ENCODE peak calls at places on chromosomes 6 and 20, in four cellular contexts. J is mucosa of descending colon, C is kidney, U is ovary. G is an unnamed sample.
A peak's percentile ranks its signal among the peaks of the same experiment; 100 is the strongest.

GRCh38 chr6:125700591-125701353 is 48.7 kb upstream of the HEY2 start:
- DNase-seq in U (no peak), J (no peak), C (no peak), G (no peak)

GRCh38 chr6:105892577-105893262 is 193.4 kb upstream of the PRDM1 start:
- DNase-seq in J (no peak), C (no peak), U (no peak), G (no peak)

GRCh38 chr6:35048631-35049083 is 92.5 kb downstream of the TCP11 start:
- DNase-seq in C (no peak), U (no peak), J (peak; percentile 54), G (peak; percentile 40)

GRCh38 chr20:20492521-20493334 is 124.8 kb downstream of the INSM1 start:
- DNase-seq in U (no peak), J (no peak), C (no peak), G (no peak)

GRCh38 chr6:147506704-147507114 is 1.8 kb upstream of the SAMD5 start:
- DNase-seq in C (peak; percentile 82), J (peak; percentile 88), U (peak; percentile 57), G (no peak)

GRCh38 chr20:21048841-21049273 is 57.3 kb downstream of the LINC00237 start:
- DNase-seq in J (peak; percentile 56), U (no peak), C (no peak), G (no peak)

GRCh38 chr6:117165921-117166499 is 99.3 kb upstream of the VGLL2 start:
- DNase-seq in J (no peak), C (no peak), U (no peak), G (no peak)

GRCh38 chr20:7596541-7596940 is 343.7 kb downstream of the HAO1 start:
- DNase-seq in C (no peak), U (no peak), J (no peak), G (no peak)

GRCh38 chr6:108945686-108946158 is 97.5 kb downstream of the ARMC2 start:
- DNase-seq in J (peak; percentile 57), U (peak; percentile 85), C (peak; percentile 89), G (no peak)

GRCh38 chr20:2402271-2402980 is 21.7 kb downstream of the TGM6 start:
- DNase-seq in J (no peak), U (no peak), C (no peak), G (peak; percentile 34)

GRCh38 chr20:61830241-61830930 is 235.3 kb downstream of the TAF4 start:
- DNase-seq in U (no peak), C (peak; percentile 63), J (no peak), G (no peak)

GRCh38 chr20:57652865-57653545 is 32.8 kb upstream of the ZBP1 start:
- DNase-seq in J (no peak), C (peak; percentile 73), U (no peak), G (no peak)

GRCh38 chr6:14192186-14192788 is 74.7 kb downstream of the CD83 start:
- DNase-seq in U (no peak), J (no peak), C (no peak), G (no peak)

GRCh38 chr20:2246081-2246491 is 49.7 kb upstream of the TGM3 start:
- DNase-seq in J (no peak), U (no peak), C (no peak), G (no peak)

DNA sequence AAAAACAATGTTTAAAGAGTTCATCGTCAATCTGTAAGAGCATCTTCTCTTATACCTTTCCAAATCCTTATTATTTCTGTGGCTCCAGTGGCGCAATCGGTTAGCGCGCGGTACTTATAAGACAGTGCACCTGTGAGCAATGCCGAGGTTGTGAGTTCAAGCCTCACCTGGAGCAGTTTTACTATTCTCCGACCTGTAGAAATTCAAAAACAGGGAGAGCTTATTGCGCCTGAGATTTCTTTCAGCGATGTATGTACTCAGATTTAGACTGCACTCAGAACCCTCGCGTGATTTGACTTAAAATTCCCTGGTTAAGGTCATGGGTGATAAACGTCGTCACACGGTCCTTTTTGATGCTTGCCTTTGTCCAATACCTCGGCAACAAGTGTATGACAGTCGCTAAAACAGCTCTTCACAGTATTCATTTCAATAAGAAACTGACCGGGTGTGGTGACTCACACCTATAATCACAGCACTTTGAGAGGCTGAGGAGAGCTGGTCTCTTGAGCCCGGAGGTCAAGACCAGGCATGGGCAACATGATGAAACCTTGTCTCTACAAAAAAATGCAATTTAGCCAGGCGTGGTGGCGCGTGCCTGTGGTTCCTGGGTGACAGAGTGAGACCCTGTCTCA is 11.9 kb downstream of the GPX5 start:
- DNase-seq in J (no peak), U (no peak), C (no peak), G (no peak)
- H3K4me3 ChIP-seq in J (no peak overlapping the region), U (no peak overlapping the region), C (no peak overlapping the region), G (no peak overlapping the region)

GRCh38 chr6:31116661-31117385 is 2.2 kb downstream of the PSORS1C1 start:
- DNase-seq in U (no peak), J (no peak), C (peak; percentile 48), G (no peak)

GRCh38 chr6:31115941-31116560 is 1.5 kb downstream of the PSORS1C1 start:
- DNase-seq in J (no peak), C (peak; percentile 54), U (no peak), G (no peak)

GRCh38 chr6:31113861-31114539 is 600 bp upstream of the PSORS1C1 start:
- DNase-seq in C (no peak), U (no peak), J (no peak), G (peak; percentile 9)

GRCh38 chr6:31114540-31114876 is at the start of gene PSORS1C1:
- DNase-seq in J (peak; percentile 77), U (peak; percentile 88), C (peak; percentile 85), G (peak; percentile 73)

DNA sequence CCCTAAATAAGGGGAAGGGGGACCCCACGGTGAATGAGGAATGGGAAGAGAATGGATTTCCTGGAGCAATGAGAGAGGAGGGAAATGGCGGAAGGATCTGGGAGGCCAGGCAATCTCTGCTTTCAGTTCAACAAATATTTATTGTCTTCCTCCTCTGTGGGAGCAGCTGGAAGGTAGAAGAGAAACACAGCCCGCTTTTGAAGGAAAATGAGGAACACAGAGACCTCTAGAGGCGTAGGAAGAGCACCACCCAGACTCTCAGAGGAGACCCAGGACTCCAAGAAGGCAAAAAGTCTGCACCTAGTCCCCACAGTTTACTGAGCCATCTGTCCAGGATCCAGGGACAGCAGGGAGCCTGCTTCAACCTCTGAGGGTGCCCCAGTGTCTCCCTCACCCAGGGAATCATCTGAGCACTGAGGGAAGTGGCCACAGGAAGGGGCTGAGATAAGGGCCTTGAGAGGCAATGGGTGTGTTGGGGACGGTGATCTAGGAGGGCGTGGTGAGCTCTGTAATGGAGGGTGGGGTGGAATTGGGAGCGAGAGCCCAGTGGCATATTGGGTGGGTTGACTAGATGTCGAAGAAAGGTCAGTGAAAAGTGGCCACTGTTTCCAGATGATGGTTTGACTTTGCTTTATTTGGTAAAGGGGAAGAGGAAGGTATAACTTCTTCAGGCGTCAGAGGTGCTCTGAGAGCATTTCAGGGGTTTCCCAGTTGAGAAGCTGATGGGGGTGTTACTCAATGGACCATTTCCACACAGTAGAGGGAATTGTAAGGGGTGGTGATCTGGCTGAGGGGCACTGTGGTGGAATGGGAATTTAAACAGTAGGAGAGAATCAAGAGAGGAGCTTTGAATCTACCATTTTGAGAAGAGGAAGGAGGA is 610 bp downstream of the PSORS1C1 start:
- DNase-seq in U (no peak), C (peak; percentile 46), J (no peak), G (no peak)
- TF ChIP-seq CTCF in U (no peak), C (no peak), J (no peak), G (peak; percentile 35)

GRCh38 chr6:159858259-159858658 is 32.5 kb upstream of the MAS1 start:
- DNase-seq in J (no peak), C (no peak), U (no peak), G (no peak)

GRCh38 chr6:159853735-159854134 is 37.1 kb upstream of the MAS1 start:
- DNase-seq in J (no peak), C (no peak), U (no peak), G (no peak)

GRCh38 chr6:159852877-159853276 is 37.9 kb upstream of the MAS1 start:
- DNase-seq in C (no peak), J (no peak), U (no peak), G (no peak)
- H3K4me3 ChIP-seq in C (no peak overlapping the region), J (no peak overlapping the region), U (no peak overlapping the region), G (no peak overlapping the region)

GRCh38 chr6:31252625-31253024 is 19.3 kb downstream of the HLA-C start:
- DNase-seq in C (no peak), U (no peak), J (no peak), G (no peak)
- TF ChIP-seq CTCF in C (no peak), U (no peak), J (no peak), G (no peak)

GRCh38 chr6:150068786-150069648 is at the start of gene ULBP3:
- DNase-seq in C (peak; percentile 96), J (peak; percentile 95), U (peak; percentile 73), G (peak; percentile 68)

GRCh38 chr6:150068173-150068785 is 642 bp downstream of the ULBP3 start:
- DNase-seq in C (no peak), J (no peak), U (no peak), G (no peak)

GRCh38 chr6:150070236-150070860 is 1.4 kb upstream of the ULBP3 start:
- DNase-seq in J (peak; percentile 48), U (no peak), C (no peak), G (no peak)

GRCh38 chr6:150072201-150072600 is 3.3 kb upstream of the ULBP3 start:
- DNase-seq in U (no peak), J (peak; percentile 92), C (peak; percentile 94), G (no peak)

GRCh38 chr6:150069707-150070106 is 786 bp upstream of the ULBP3 start:
- DNase-seq in J (peak; percentile 63), U (no peak), C (no peak), G (no peak)
- H3K4me3 ChIP-seq in J (no peak overlapping the region), U (no peak overlapping the region), C (no peak overlapping the region), G (no peak overlapping the region)

GRCh38 chr20:63839620-63840019 is 8.6 kb upstream of the ZBTB46 start:
- DNase-seq in U (no peak), C (no peak), J (no peak), G (no peak)

GRCh38 chr20:63837475-63837874 is 6.4 kb upstream of the ZBTB46 start:
- DNase-seq in J (no peak), C (no peak), U (no peak), G (no peak)

GRCh38 chr20:63835031-63835858 is 4.2 kb upstream of the ZBTB46 start:
- DNase-seq in C (peak; percentile 97), U (peak; percentile 96), J (peak; percentile 83), G (peak; percentile 87)

GRCh38 chr20:63836335-63837133 is 5.5 kb upstream of the ZBTB46 start:
- DNase-seq in C (no peak), U (peak; percentile 43), J (no peak), G (no peak)

DNA sequence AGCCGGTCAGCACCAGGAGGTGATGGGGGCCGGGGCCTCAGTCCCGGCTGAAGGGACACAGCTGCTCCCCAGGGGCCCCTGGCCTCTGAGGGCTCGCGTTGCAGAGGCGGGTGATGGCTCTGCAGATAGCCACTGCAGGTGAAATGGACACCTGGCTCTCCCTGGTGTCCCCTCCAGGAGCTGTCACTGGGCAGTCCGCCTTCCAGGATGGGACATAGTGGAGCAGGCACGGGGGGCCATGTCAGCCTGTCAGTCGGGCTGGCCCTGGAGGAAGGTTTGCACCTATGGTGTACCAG is 6.0 kb upstream of the ZBTB46 start:
- DNase-seq in C (no peak), J (no peak), U (no peak), G (no peak)
- TF ChIP-seq CTCF in C (no peak), J (no peak), U (no peak), G (no peak)

DNA sequence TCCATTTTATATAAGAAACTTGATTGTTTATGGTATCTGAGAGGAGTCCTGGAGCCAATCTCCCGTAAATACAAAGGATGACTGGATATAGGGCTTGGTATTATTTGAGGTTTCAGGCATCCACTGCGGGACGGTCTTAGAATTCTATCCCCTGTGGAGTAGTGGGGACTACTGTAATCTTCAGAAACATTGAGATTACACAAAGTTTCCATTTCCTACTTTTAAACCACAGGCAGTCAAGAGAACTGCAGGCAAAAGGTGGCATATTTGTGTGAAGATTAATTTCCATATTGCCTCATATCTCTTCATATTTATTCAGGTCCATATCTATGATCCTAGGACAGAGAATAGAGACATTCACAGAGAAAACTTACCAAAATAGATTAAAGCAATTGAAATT is 586.2 kb downstream of the PHF3 start:
- DNase-seq in U (no peak), J (no peak), C (no peak), G (no peak)
- H3K4me3 ChIP-seq in U (no peak overlapping the region), J (no peak overlapping the region), C (no peak overlapping the region), G (no peak overlapping the region)